ENCODE peak calls at places on chromosomes 13 and 19, in four cellular contexts. One of them, this sample, is unnamed.

GRCh38 chr19:49490287-49491029 is 3.0 kb downstream of the RPL13A start:
- DNase-seq in RWPE1: no peak
- DNase-seq in cardiac fibroblast: no peak
- DNase-seq in ovary: no peak
- DNase-seq in this sample: no peak

GRCh38 chr13:52933547-52934167 is 85.2 kb upstream of the PCDH8 start:
- DNase-seq in RWPE1: no peak
- DNase-seq in cardiac fibroblast: no peak
- DNase-seq in ovary: no peak
- DNase-seq in this sample: no peak

GRCh38 chr19:39736088-39736487 is 1.7 kb downstream of the CLC start:
- DNase-seq in RWPE1: no peak
- DNase-seq in cardiac fibroblast: no peak
- DNase-seq in ovary: no peak
- DNase-seq in this sample: no peak

GRCh38 chr19:14772467-14772866 is 5.9 kb downstream of the ADGRE2 start:
- DNase-seq in RWPE1: no peak
- DNase-seq in cardiac fibroblast: no peak
- DNase-seq in ovary: no peak
- DNase-seq in this sample: no peak

GRCh38 chr19:42216653-42217521 is 590 bp downstream of the DEDD2 start:
- DNase-seq in RWPE1: no peak
- DNase-seq in cardiac fibroblast: peak; percentile 40
- DNase-seq in ovary: peak; percentile 74
- DNase-seq in this sample: no peak

GRCh38 chr13:97892717-97893116 is 60.8 kb upstream of the IPO5 start:
- DNase-seq in RWPE1: no peak
- DNase-seq in cardiac fibroblast: peak; percentile 18
- DNase-seq in ovary: no peak
- DNase-seq in this sample: no peak

GRCh38 chr19:16370671-16371391 is 46.2 kb downstream of the KLF2 start:
- DNase-seq in RWPE1: no peak
- DNase-seq in cardiac fibroblast: no peak
- DNase-seq in ovary: peak; percentile 30
- DNase-seq in this sample: no peak

GRCh38 chr19:488505-489417 is 7.5 kb upstream of the MADCAM1 start:
- DNase-seq in RWPE1: peak; percentile 94
- DNase-seq in cardiac fibroblast: peak; percentile 97
- DNase-seq in ovary: peak; percentile 98
- DNase-seq in this sample: peak; percentile 80

GRCh38 chr19:43699506-43700367 is 16.1 kb upstream of the IRGC start:
- DNase-seq in RWPE1: no peak
- DNase-seq in cardiac fibroblast: peak; percentile 42
- DNase-seq in ovary: peak; percentile 55
- DNase-seq in this sample: no peak

GRCh38 chr13:33228645-33229445 is 56.7 kb downstream of the STARD13 start:
- DNase-seq in RWPE1: peak; percentile 48
- DNase-seq in cardiac fibroblast: peak; percentile 63
- DNase-seq in ovary: no peak
- DNase-seq in this sample: no peak

GRCh38 chr19:7340959-7341837 is 7.5 kb upstream of the ARHGEF18 start:
- DNase-seq in RWPE1: peak; percentile 49
- DNase-seq in cardiac fibroblast: peak; percentile 82
- DNase-seq in ovary: peak; percentile 94
- DNase-seq in this sample: peak; percentile 97

GRCh38 chr13:110509478-110509926 is 52.0 kb downstream of the RAB20 start:
- DNase-seq in RWPE1: no peak
- DNase-seq in cardiac fibroblast: no peak
- DNase-seq in ovary: no peak
- DNase-seq in this sample: no peak

GRCh38 chr19:18800636-18801035 is 9.5 kb upstream of the COMP start:
- DNase-seq in RWPE1: no peak
- DNase-seq in cardiac fibroblast: no peak
- DNase-seq in ovary: no peak
- DNase-seq in this sample: no peak

GRCh38 chr13:83879431-83880171 is 2.7 kb downstream of the SLITRK1 start:
- DNase-seq in RWPE1: no peak
- DNase-seq in cardiac fibroblast: no peak
- DNase-seq in ovary: no peak
- DNase-seq in this sample: no peak

GRCh38 chr19:10353793-10354391 is 14.5 kb upstream of the ICAM3 start:
- DNase-seq in RWPE1: peak; percentile 45
- DNase-seq in cardiac fibroblast: peak; percentile 19
- DNase-seq in ovary: peak; percentile 86
- DNase-seq in this sample: no peak

GRCh38 chr19:38317104-38317612 is 1.4 kb upstream of the YIF1B start:
- DNase-seq in RWPE1: no peak
- DNase-seq in cardiac fibroblast: no peak
- DNase-seq in ovary: no peak
- DNase-seq in this sample: no peak

GRCh38 chr19:18903146-18904056 is 7.4 kb upstream of the CERS1 start:
- DNase-seq in RWPE1: no peak
- DNase-seq in cardiac fibroblast: no peak
- DNase-seq in ovary: no peak
- DNase-seq in this sample: no peak

GRCh38 chr19:13068064-13068807 is 34.4 kb downstream of the LYL1 start:
- DNase-seq in RWPE1: no peak
- DNase-seq in cardiac fibroblast: no peak
- DNase-seq in ovary: no peak
- DNase-seq in this sample: no peak

GRCh38 chr13:44293354-44293753 is 80.3 kb upstream of the SERP2 start:
- DNase-seq in RWPE1: no peak
- DNase-seq in cardiac fibroblast: no peak
- DNase-seq in ovary: no peak
- DNase-seq in this sample: no peak

GRCh38 chr13:107743983-107744382 is 471.4 kb downstream of the LIG4 start:
- DNase-seq in RWPE1: no peak
- DNase-seq in cardiac fibroblast: peak; percentile 35
- DNase-seq in ovary: no peak
- DNase-seq in this sample: no peak

GRCh38 chr19:19068659-19069509 is 5.1 kb downstream of the SLC25A42 start:
- DNase-seq in RWPE1: no peak
- DNase-seq in cardiac fibroblast: no peak
- DNase-seq in ovary: no peak
- DNase-seq in this sample: no peak

GRCh38 chr19:3366104-3366760 is at the start of gene NFIC:
- DNase-seq in RWPE1: peak; percentile 88
- DNase-seq in cardiac fibroblast: peak; percentile 92
- DNase-seq in ovary: peak; percentile 89
- DNase-seq in this sample: peak; percentile 61

GRCh38 chr19:45145270-45146189 is 15.3 kb downstream of the NKPD1 start:
- DNase-seq in RWPE1: no peak
- DNase-seq in cardiac fibroblast: no peak
- DNase-seq in ovary: no peak
- DNase-seq in this sample: no peak

GRCh38 chr13:98557934-98558630 is 18.8 kb downstream of the STK24 start:
- DNase-seq in RWPE1: no peak
- DNase-seq in cardiac fibroblast: peak; percentile 29
- DNase-seq in ovary: no peak
- DNase-seq in this sample: no peak

GRCh38 chr19:1065606-1066109 is 1.3 kb upstream of the ARHGAP45 start:
- DNase-seq in RWPE1: no peak
- DNase-seq in cardiac fibroblast: no peak
- DNase-seq in ovary: no peak
- DNase-seq in this sample: no peak

GRCh38 chr19:39596911-39597310 is 5.4 kb upstream of the LGALS13 start:
- DNase-seq in RWPE1: no peak
- DNase-seq in cardiac fibroblast: no peak
- DNase-seq in ovary: no peak
- DNase-seq in this sample: no peak

GRCh38 chr19:14318873-14319272 is 62.4 kb upstream of the ADGRE5 start:
- DNase-seq in RWPE1: no peak
- DNase-seq in cardiac fibroblast: no peak
- DNase-seq in ovary: no peak
- DNase-seq in this sample: no peak

GRCh38 chr19:10505583-10506229 is 2.5 kb upstream of the KEAP1 start:
- DNase-seq in RWPE1: no peak
- DNase-seq in cardiac fibroblast: peak; percentile 75
- DNase-seq in ovary: peak; percentile 82
- DNase-seq in this sample: peak; percentile 76

GRCh38 chr19:48711106-48711662 is 8.3 kb downstream of the MAMSTR start:
- DNase-seq in RWPE1: no peak
- DNase-seq in cardiac fibroblast: no peak
- DNase-seq in ovary: no peak
- DNase-seq in this sample: no peak

GRCh38 chr19:2654585-2654861 is 48.0 kb downstream of the GNG7 start:
- DNase-seq in RWPE1: no peak
- DNase-seq in cardiac fibroblast: no peak
- DNase-seq in ovary: no peak
- DNase-seq in this sample: no peak

GRCh38 chr19:3152431-3152780 is 16.6 kb downstream of the GNA15 start:
- DNase-seq in RWPE1: no peak
- DNase-seq in cardiac fibroblast: no peak
- DNase-seq in ovary: no peak
- DNase-seq in this sample: no peak

GRCh38 chr19:56071151-56071550 is 49.9 kb downstream of the ZNF787 start:
- DNase-seq in RWPE1: no peak
- DNase-seq in cardiac fibroblast: no peak
- DNase-seq in ovary: no peak
- DNase-seq in this sample: no peak

GRCh38 chr19:792361-792885 is 4.8 kb upstream of the PTBP1 start:
- DNase-seq in RWPE1: no peak
- DNase-seq in cardiac fibroblast: no peak
- DNase-seq in ovary: no peak
- DNase-seq in this sample: no peak

GRCh38 chr13:113489549-113490495 is 689 bp downstream of the DCUN1D2 start:
- DNase-seq in RWPE1: peak; percentile 36
- DNase-seq in cardiac fibroblast: peak; percentile 53
- DNase-seq in ovary: no peak
- DNase-seq in this sample: no peak

GRCh38 chr19:38031423-38031770 is 124.4 kb downstream of the SIPA1L3 start:
- DNase-seq in RWPE1: no peak
- DNase-seq in cardiac fibroblast: peak; percentile 79
- DNase-seq in ovary: no peak
- DNase-seq in this sample: no peak

GRCh38 chr19:23403024-23403423 is 7.8 kb upstream of the ZNF91 start:
- DNase-seq in RWPE1: no peak
- DNase-seq in cardiac fibroblast: no peak
- DNase-seq in ovary: no peak
- DNase-seq in this sample: no peak

GRCh38 chr13:99955747-99956472 is 15.7 kb downstream of the ZIC5 start:
- DNase-seq in RWPE1: no peak
- DNase-seq in cardiac fibroblast: peak; percentile 25
- DNase-seq in ovary: no peak
- DNase-seq in this sample: no peak

GRCh38 chr13:23463631-23464030 is 30.1 kb upstream of the SACS start:
- DNase-seq in RWPE1: no peak
- DNase-seq in cardiac fibroblast: no peak
- DNase-seq in ovary: no peak
- DNase-seq in this sample: no peak

GRCh38 chr13:99062593-99062992 is 84.7 kb upstream of the DOCK9 start:
- DNase-seq in RWPE1: peak; percentile 30
- DNase-seq in cardiac fibroblast: peak; percentile 72
- DNase-seq in ovary: peak; percentile 77
- DNase-seq in this sample: no peak

GRCh38 chr19:50515168-50515561 is 1.5 kb upstream of the ASPDH start:
- DNase-seq in RWPE1: no peak
- DNase-seq in cardiac fibroblast: no peak
- DNase-seq in ovary: no peak
- DNase-seq in this sample: no peak

GRCh38 chr19:50516456-50516855 is 2.7 kb upstream of the ASPDH start:
- DNase-seq in RWPE1: no peak
- DNase-seq in cardiac fibroblast: no peak
- DNase-seq in ovary: no peak
- DNase-seq in this sample: no peak

GRCh38 chr19:50512999-50513745 is 541 bp downstream of the ASPDH start:
- DNase-seq in RWPE1: no peak
- DNase-seq in cardiac fibroblast: no peak
- DNase-seq in ovary: no peak
- DNase-seq in this sample: no peak

GRCh38 chr19:50513746-50514345 is at the start of gene ASPDH:
- DNase-seq in RWPE1: no peak
- DNase-seq in cardiac fibroblast: no peak
- DNase-seq in ovary: no peak
- DNase-seq in this sample: no peak

GRCh38 chr19:50514346-50515167 is 844 bp upstream of the ASPDH start:
- DNase-seq in RWPE1: no peak
- DNase-seq in cardiac fibroblast: no peak
- DNase-seq in ovary: peak; percentile 37
- DNase-seq in this sample: no peak
- TF ChIP-seq CTCF in RWPE1: no peak
- TF ChIP-seq CTCF in cardiac fibroblast: no peak
- TF ChIP-seq CTCF in ovary: no peak
- TF ChIP-seq CTCF in this sample: no peak

GRCh38 chr13:20489185-20489820 is 36.4 kb downstream of the CRYL1 start:
- DNase-seq in RWPE1: peak; percentile 41
- DNase-seq in cardiac fibroblast: peak; percentile 46
- DNase-seq in ovary: no peak
- DNase-seq in this sample: no peak
- TF ChIP-seq CTCF in RWPE1: no peak
- TF ChIP-seq CTCF in cardiac fibroblast: no peak
- TF ChIP-seq CTCF in ovary: no peak
- TF ChIP-seq CTCF in this sample: no peak

GRCh38 chr13:102771298-102772041 is 2.1 kb downstream of the TEX30 start:
- DNase-seq in RWPE1: no peak
- DNase-seq in cardiac fibroblast: no peak
- DNase-seq in ovary: no peak
- DNase-seq in this sample: no peak

GRCh38 chr13:102772042-102772425 is 1.6 kb downstream of the TEX30 start:
- DNase-seq in RWPE1: no peak
- DNase-seq in cardiac fibroblast: no peak
- DNase-seq in ovary: no peak
- DNase-seq in this sample: no peak

GRCh38 chr13:102768914-102769313 is 4.7 kb downstream of the TEX30 start:
- DNase-seq in RWPE1: no peak
- DNase-seq in cardiac fibroblast: peak; percentile 52
- DNase-seq in ovary: no peak
- DNase-seq in this sample: no peak

GRCh38 chr13:102770435-102770834 is 3.2 kb downstream of the TEX30 start:
- DNase-seq in RWPE1: no peak
- DNase-seq in cardiac fibroblast: no peak
- DNase-seq in ovary: no peak
- DNase-seq in this sample: no peak

GRCh38 chr13:102769679-102770078 is 3.9 kb downstream of the TEX30 start:
- DNase-seq in RWPE1: no peak
- DNase-seq in cardiac fibroblast: peak; percentile 39
- DNase-seq in ovary: no peak
- DNase-seq in this sample: no peak
- TF ChIP-seq CTCF in RWPE1: no peak
- TF ChIP-seq CTCF in cardiac fibroblast: no peak
- TF ChIP-seq CTCF in ovary: no peak
- TF ChIP-seq CTCF in this sample: no peak

GRCh38 chr19:28012361-28012760 is 1200.6 kb downstream of the UQCRFS1 start:
- DNase-seq in RWPE1: no peak
- DNase-seq in cardiac fibroblast: no peak
- DNase-seq in ovary: no peak
- DNase-seq in this sample: no peak
- TF ChIP-seq CTCF in RWPE1: no peak
- TF ChIP-seq CTCF in cardiac fibroblast: no peak
- TF ChIP-seq CTCF in ovary: no peak
- TF ChIP-seq CTCF in this sample: no peak